ENCODE peak calls at places on chromosomes 6 and 20, in eight cellular contexts. E is NCI-H460; R is hypothalamus; G is SHP77; Y is stimulated activated CD4-positive, alpha-beta T cell treated with anti-CD3 and anti-CD28 coated beads, Interleukin-12 subunit alpha, Interleukin-12 subunit beta, amount 100 ng/mL, for 4 hours; H is activated CD8-positive, alpha-beta memory T cell treated with anti-CD3 and anti-CD28 coated beads, Interleukin-2, amount 50 U/mL, for 4 hours; Q is left lung; B is PC-3. V is an unnamed sample.

GRCh38 chr6:81981812-81982211 is 229.3 kb upstream of the TENT5A start:
- DNase-seq in Y (no peak), G (no peak), Q (no peak), R (no peak), H (no peak), B (peak; percentile 83), E (no peak), V (peak; percentile 71)

GRCh38 chr6:158708239-158708638 is 58.4 kb downstream of the SYTL3 start:
- DNase-seq in G (no peak), E (no peak), H (no peak), Y (no peak), B (no peak), Q (no peak), R (no peak), V (no peak)

GRCh38 chr6:166866839-166867637 is 89.3 kb downstream of the RNASET2 start:
- DNase-seq in E (no peak), Q (no peak), H (no peak), G (no peak), R (peak; percentile 58), Y (no peak), B (no peak), V (no peak)

GRCh38 chr6:13766201-13766634 is 48.1 kb downstream of the MCUR1 start:
- DNase-seq in G (no peak), R (no peak), Q (no peak), Y (no peak), E (no peak), H (no peak), B (peak; percentile 37), V (peak; percentile 42)

GRCh38 chr6:68427630-68428029 is 207.5 kb upstream of the ADGRB3 start:
- DNase-seq in B (peak; percentile 79), Q (no peak), G (no peak), Y (no peak), H (no peak), R (no peak), E (no peak), V (peak; percentile 8)

GRCh38 chr6:32113386-32114352 is 4.5 kb upstream of the TNXB start:
- DNase-seq in H (no peak), R (peak; percentile 35), E (no peak), Q (peak; percentile 83), Y (no peak), G (no peak), B (peak; percentile 85), V (peak; percentile 71)

GRCh38 chr6:73388800-73389512 is 5.7 kb upstream of the DDX43 start:
- DNase-seq in B (peak; percentile 77), G (peak; percentile 31), E (peak; percentile 57), Y (peak; percentile 42), Q (peak; percentile 68), H (peak; percentile 41), R (no peak), V (peak; percentile 78)

GRCh38 chr6:113364781-113365545 is 492.2 kb upstream of the MARCKS start:
- DNase-seq in E (no peak), Y (no peak), H (no peak), R (no peak), Q (no peak), G (no peak), B (peak; percentile 29), V (no peak)

GRCh38 chr20:36092424-36093024 is 62.0 kb upstream of the EPB41L1 start:
- DNase-seq in E (no peak), R (peak; percentile 54), B (peak; percentile 25), H (peak; percentile 16), Y (peak; percentile 15), G (no peak), Q (no peak), V (no peak)

GRCh38 chr20:52047811-52048302 is 143.7 kb downstream of the ZFP64 start:
- DNase-seq in Q (no peak), H (peak; percentile 14), G (no peak), E (no peak), R (no peak), B (no peak), Y (peak; percentile 4), V (no peak)

GRCh38 chr20:4102381-4102780 is 87.0 kb upstream of the RNF24 start:
- DNase-seq in B (peak; percentile 32), H (no peak), G (no peak), Y (no peak), E (no peak), Q (no peak), R (no peak), V (peak; percentile 63)

GRCh38 chr6:170073846-170074245 is 217.0 kb downstream of the DLL1 start:
- DNase-seq in Q (peak; percentile 29), E (no peak), R (no peak), Y (no peak), G (no peak), H (no peak), B (no peak), V (no peak)

GRCh38 chr6:6656287-6656686 is 67.8 kb downstream of the LY86 start:
- DNase-seq in Q (no peak), E (no peak), H (no peak), R (no peak), B (no peak), G (no peak), Y (no peak), V (no peak)

GRCh38 chr6:140078552-140079126 is 704.2 kb upstream of the CITED2 start:
- DNase-seq in B (peak; percentile 63), Q (no peak), G (no peak), H (no peak), R (no peak), E (no peak), Y (no peak), V (no peak)

GRCh38 chr20:19993937-19994667 is 23.1 kb upstream of the NAA20 start:
- DNase-seq in E (no peak), B (peak; percentile 94), Y (no peak), G (no peak), H (no peak), Q (no peak), R (no peak), V (peak; percentile 84)

V was measured in RWPE1.